ENCODE peak calls at places on chromosome 21, in five cellular contexts. Q, V, P, T and S are unnamed samples. For H3K9me3, the result is how much of the 10 kb centered on the place peaks cover.

GRCh38 chr21:37335053-37335452 is 31.5 kb upstream of the DYRK1A start:
- DNase-seq in Q (no peak), V (no peak), P (no peak), T (no peak), S (no peak)

GRCh38 chr21:36209626-36210171 is 53.1 kb downstream of the DOP1B start:
- DNase-seq in Q (peak), V (peak), P (peak), T (no peak), S (no peak)

GRCh38 chr21:31606081-31606874 is 53.2 kb upstream of the SOD1 start:
- DNase-seq in Q (no peak), V (no peak), P (no peak), T (no peak), S (no peak)

GRCh38 chr21:36807421-36808004 is 108.6 kb downstream of the SIM2 start:
- DNase-seq in Q (no peak), V (no peak), P (no peak), T (no peak), S (no peak)

GRCh38 chr21:21200939-21201610 is 202.9 kb downstream of the NCAM2 start:
- DNase-seq in Q (no peak), V (no peak), P (no peak), T (no peak), S (no peak)

GRCh38 chr21:36211660-36212512 is 55.3 kb downstream of the DOP1B start:
- DNase-seq in Q (no peak), V (no peak), P (no peak), T (no peak), S (no peak)

GRCh38 chr21:36120304-36120902 is 14.5 kb upstream of the CBR3 start:
- DNase-seq in Q (no peak), V (no peak), P (no peak), T (peak), S (no peak)

GRCh38 chr21:16742116-16742515 is 770.7 kb upstream of the CXADR start:
- DNase-seq in Q (no peak), V (no peak), P (no peak), T (peak), S (no peak)

GRCh38 chr21:22806278-22806677 is 1808.1 kb downstream of the NCAM2 start:
- DNase-seq in Q (no peak), V (no peak), P (no peak), T (no peak), S (no peak)

GRCh38 chr21:18950045-18950740 is 546.6 kb upstream of the TMPRSS15 start:
- DNase-seq in Q (no peak), V (no peak), P (no peak), T (no peak), S (no peak)

GRCh38 chr21:43938751-43939442 is 73.2 kb upstream of the TRAPPC10 start:
- DNase-seq in Q (peak), V (peak), P (peak), T (peak), S (peak)

GRCh38 chr21:31444061-31444460 is 100.0 kb upstream of the TIAM1 start:
- DNase-seq in Q (no peak), V (no peak), P (no peak), T (no peak), S (no peak)

GRCh38 chr21:14826630-14827029 is 238.2 kb downstream of the NRIP1 start:
- DNase-seq in Q (no peak), V (no peak), P (no peak), T (no peak), S (no peak)

GRCh38 chr21:31340942-31341487 is 3.0 kb downstream of the TIAM1 start:
- DNase-seq in Q (no peak), V (no peak), P (no peak), T (no peak), S (no peak)

GRCh38 chr21:16304700-16305099 is 574.9 kb downstream of the USP25 start:
- DNase-seq in Q (no peak), V (no peak), P (no peak), T (no peak), S (no peak)

GRCh38 chr21:44462090-44462833 is 7.0 kb downstream of the LRRC3 start:
- DNase-seq in Q (no peak), V (no peak), P (no peak), T (peak), S (no peak)

GRCh38 chr21:36747815-36748381 is 49.0 kb downstream of the SIM2 start:
- DNase-seq in Q (no peak), V (peak), P (peak), T (no peak), S (peak)

GRCh38 chr21:17495680-17496079 is 17.2 kb upstream of the CXADR start:
- DNase-seq in Q (no peak), V (no peak), P (no peak), T (no peak), S (no peak)

GRCh38 chr21:37421306-37421705 is 54.7 kb downstream of the DYRK1A start:
- DNase-seq in Q (no peak), V (no peak), P (no peak), T (no peak), S (no peak)

GRCh38 chr21:16968436-16968835 is 544.4 kb upstream of the CXADR start:
- DNase-seq in Q (no peak), V (no peak), P (no peak), T (no peak), S (no peak)

GRCh38 chr21:44568261-44568660 is 5.3 kb upstream of the KRTAP10-4 start:
- DNase-seq in Q (no peak), V (no peak), P (no peak), T (no peak), S (no peak)

GRCh38 chr21:39374046-39374445 is 25.2 kb upstream of the HMGN1 start:
- DNase-seq in Q (no peak), V (no peak), P (no peak), T (no peak), S (no peak)

GRCh38 chr21:15617968-15618367 is 111.8 kb upstream of the USP25 start:
- DNase-seq in Q (peak), V (no peak), P (no peak), T (no peak), S (no peak)

GRCh38 chr21:44049182-44049581 is 37.1 kb downstream of the TRAPPC10 start:
- DNase-seq in Q (no peak), V (no peak), P (no peak), T (no peak), S (no peak)

GRCh38 chr21:37871121-37871862 is 45.0 kb downstream of the KCNJ6 start:
- DNase-seq in Q (peak), V (no peak), P (no peak), T (no peak), S (no peak)

DNA sequence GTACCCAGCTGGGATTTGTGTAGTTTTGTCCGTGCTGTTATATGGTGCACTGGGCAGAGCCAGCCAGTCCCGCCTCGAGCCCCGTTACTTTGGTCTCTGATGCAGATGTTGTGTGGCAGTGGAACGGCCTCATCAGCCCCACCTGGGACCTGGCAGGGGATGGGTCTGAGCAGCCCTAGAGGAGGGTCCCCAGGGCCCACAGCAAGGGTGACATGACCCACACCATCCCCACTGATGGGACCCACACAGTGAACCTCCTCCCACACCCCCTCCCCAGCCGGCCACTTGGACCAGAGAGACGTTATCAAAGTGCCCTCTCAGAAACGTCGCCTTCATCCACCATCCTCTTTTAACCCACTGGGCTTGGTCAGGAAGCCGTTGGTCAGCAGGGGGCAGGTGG is 42.0 kb upstream of the PCBP3 start:
- DNase-seq in Q (no peak), V (no peak), P (no peak), T (no peak), S (no peak)
- H3K9me3 ChIP-seq in Q (under half), V (under half), P (under half), T (under half), S (under half)

GRCh38 chr21:46604975-46605758 is at the start of gene S100B:
- DNase-seq in Q (no peak), V (no peak), P (no peak), T (peak), S (no peak)
- TF ChIP-seq EP300 in Q (no peak), V (no peak), P (no peak), T (no peak), S (no peak)

DNA sequence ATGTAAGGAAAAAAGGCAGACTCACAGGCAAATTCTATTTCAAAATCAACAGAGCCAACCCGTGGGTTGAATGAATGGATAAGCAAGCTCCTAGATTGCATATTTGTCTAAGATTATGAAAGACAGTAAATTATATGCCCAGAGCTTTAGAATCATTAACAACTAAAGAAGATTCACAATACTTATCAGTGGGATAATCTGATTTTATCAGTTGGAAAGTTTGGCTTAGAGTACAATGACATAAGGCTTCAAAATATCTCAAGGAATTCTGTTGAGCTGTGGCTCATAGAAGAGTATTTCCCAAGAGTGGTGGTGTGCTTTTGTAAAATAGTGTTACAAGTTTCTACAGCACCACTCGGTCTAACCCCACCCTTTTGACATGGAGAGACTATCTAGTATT is 85.5 kb downstream of the ADAMTS1 start:
- DNase-seq in Q (no peak), V (no peak), P (no peak), T (no peak), S (no peak)
- H3K9me3 ChIP-seq in Q (under half), V (under half), P (under half), T (under half), S (under half)

GRCh38 chr21:32702702-32703101 is 25.1 kb downstream of the SYNJ1 start:
- DNase-seq in Q (peak), V (no peak), P (no peak), T (no peak), S (no peak)

GRCh38 chr21:32698971-32699693 is 28.7 kb downstream of the SYNJ1 start:
- DNase-seq in Q (no peak), V (peak), P (no peak), T (no peak), S (no peak)

GRCh38 chr21:32693581-32693980 is 34.2 kb downstream of the SYNJ1 start:
- DNase-seq in Q (no peak), V (no peak), P (no peak), T (no peak), S (no peak)

DNA sequence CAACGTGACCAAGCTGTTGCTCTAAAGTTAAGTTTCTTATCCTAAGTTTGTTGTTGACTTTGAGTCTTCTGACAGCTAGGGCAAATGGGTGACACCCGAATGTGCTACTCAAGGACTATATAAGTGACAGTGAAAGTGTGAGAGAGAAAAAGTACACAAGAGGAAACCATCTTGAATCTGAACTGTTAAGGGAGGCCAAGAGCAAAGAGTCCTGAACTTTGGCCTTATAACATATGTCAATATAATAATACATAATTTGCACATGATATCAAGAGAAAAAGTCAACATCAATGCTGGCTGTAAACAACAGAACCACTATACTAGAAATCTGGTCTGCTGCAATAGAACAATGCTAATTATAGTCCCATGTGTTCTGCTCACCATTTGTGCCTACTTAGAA is 29.5 kb downstream of the SYNJ1 start:
- DNase-seq in Q (no peak), V (no peak), P (no peak), T (no peak), S (no peak)
- TF ChIP-seq EP300 in Q (no peak), V (no peak), P (no peak), T (no peak), S (no peak)

GRCh38 chr21:25366116-25366515 is 241.2 kb downstream of the MRPL39 start:
- DNase-seq in Q (no peak), V (no peak), P (no peak), T (no peak), S (no peak)

GRCh38 chr21:25371831-25372434 is 235.3 kb downstream of the MRPL39 start:
- DNase-seq in Q (no peak), V (no peak), P (no peak), T (no peak), S (no peak)

GRCh38 chr21:25368531-25368930 is 238.8 kb downstream of the MRPL39 start:
- DNase-seq in Q (no peak), V (no peak), P (no peak), T (no peak), S (no peak)

GRCh38 chr21:25370311-25370744 is 237.0 kb downstream of the MRPL39 start:
- DNase-seq in Q (no peak), V (no peak), P (no peak), T (no peak), S (no peak)

GRCh38 chr21:25369524-25370300 is 237.6 kb downstream of the MRPL39 start:
- DNase-seq in Q (no peak), V (no peak), P (no peak), T (no peak), S (no peak)
- H3K9me3 ChIP-seq in Q (under half), V (under half), P (under half), T (under half), S (under half)

DNA sequence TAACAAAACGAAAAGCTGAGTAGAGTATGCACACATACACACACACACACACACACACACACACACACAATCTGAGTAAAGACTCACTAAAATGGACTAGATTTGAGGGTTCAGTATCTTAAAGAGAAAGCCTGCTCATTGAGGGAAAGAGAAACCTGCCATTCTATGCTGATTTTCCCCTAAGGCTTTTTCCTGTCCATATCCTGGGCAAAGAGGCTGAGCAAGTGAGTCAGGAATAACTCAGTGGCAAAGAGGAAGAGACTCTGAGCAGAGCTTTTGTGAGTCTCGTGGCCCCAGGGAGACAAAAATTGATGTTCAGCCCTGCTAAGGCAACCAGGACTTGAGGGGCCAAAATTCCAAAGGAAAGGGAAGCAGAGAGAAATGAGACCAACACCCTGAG is 37.3 kb upstream of the RUNX1 start:
- DNase-seq in Q (no peak), V (no peak), P (no peak), T (no peak), S (no peak)
- TF ChIP-seq EP300 in Q (no peak), V (no peak), P (no peak), T (no peak), S (no peak)

GRCh38 chr21:28601708-28602107 is 391.0 kb downstream of the LTN1 start:
- DNase-seq in Q (no peak), V (no peak), P (no peak), T (no peak), S (peak)
- H3K9me3 ChIP-seq in Q (under half), V (under half), P (under half), T (under half), S (under half)

DNA sequence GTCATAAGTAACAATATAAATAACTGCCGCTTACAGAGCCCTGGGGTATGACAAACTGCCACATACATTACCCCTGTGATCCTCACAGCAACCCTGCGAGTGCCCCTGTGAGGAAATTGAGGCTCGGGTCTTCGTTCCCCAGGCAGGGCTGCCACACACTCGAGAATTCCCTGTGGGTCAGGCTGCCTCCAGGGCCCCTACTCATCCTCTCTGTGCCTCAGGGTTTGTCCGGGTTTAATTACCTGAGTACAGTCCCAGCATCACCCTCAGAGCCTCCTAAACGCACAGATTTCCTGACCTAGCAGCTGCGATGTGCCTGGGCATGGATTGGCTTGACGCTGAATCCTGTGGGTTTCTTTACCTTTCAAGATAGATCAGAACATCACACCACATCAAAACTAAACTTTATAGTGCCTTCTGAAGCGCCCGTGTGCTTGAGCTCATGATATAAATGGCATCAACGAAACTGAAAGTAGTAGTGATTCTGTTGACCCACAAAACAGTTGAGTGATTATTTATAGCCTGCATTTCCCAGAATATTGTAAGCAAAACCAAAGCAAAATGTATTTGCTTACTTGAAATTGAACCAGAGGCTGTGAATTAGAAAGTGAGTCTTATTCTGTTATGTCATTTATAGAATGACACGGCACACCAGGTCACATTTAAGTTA is 14.0 kb downstream of the SLC37A1 start:
- DNase-seq in Q (no peak), V (no peak), P (no peak), T (no peak), S (no peak)
- TF ChIP-seq EP300 in Q (no peak), V (no peak), P (no peak), T (no peak), S (no peak)